ENCODE peak calls at places on chromosome 2, in eight cellular contexts. E is heart left ventricle, W is spleen, J is endothelial cell of umbilical vein, O is stomach, Q is ovary, I is sigmoid colon, G is A549. S is an unnamed sample. For H3K4me1, the result is how much of the 10 kb centered on the place peaks cover.

GRCh38 chr2:126930970-126931590 is 32.4 kb downstream of the TEX51 start:
- DNase-seq in E (no peak), W (no peak), J (no peak), O (no peak), Q (no peak), I (no peak), G (no peak), S (no peak)

GRCh38 chr2:233301248-233301647 is 6.4 kb upstream of the SAG start:
- DNase-seq in E (no peak), W (no peak), J (no peak), O (no peak), Q (no peak), I (no peak), G (no peak), S (no peak)

GRCh38 chr2:72008608-72009007 is 139.1 kb downstream of the CYP26B1 start:
- DNase-seq in E (no peak), W (no peak), J (no peak), O (no peak), Q (no peak), I (no peak), G (no peak), S (no peak)

GRCh38 chr2:30150786-30151185 is 4.0 kb downstream of the YPEL5 start:
- DNase-seq in E (no peak), W (no peak), J (no peak), O (no peak), Q (no peak), I (no peak), G (no peak), S (no peak)

GRCh38 chr2:453132-453531 is 165.2 kb upstream of the ALKAL2 start:
- DNase-seq in E (no peak), W (no peak), J (no peak), O (no peak), Q (no peak), I (no peak), G (no peak), S (no peak)

GRCh38 chr2:196586511-196586991 is 53.0 kb upstream of the CCDC150 start:
- DNase-seq in E (no peak), W (no peak), J (peak), O (no peak), Q (no peak), I (no peak), G (peak), S (no peak)

GRCh38 chr2:138814123-138814883 is 34.1 kb upstream of the NXPH2 start:
- DNase-seq in E (no peak), W (no peak), J (no peak), O (no peak), Q (no peak), I (no peak), G (peak), S (peak)

GRCh38 chr2:223538920-223539440 is 63.2 kb downstream of the SCG2 start:
- DNase-seq in E (no peak), W (no peak), J (no peak), O (no peak), Q (no peak), I (no peak), G (no peak), S (no peak)

GRCh38 chr2:42340938-42341636 is 19.9 kb downstream of the COX7A2L start:
- DNase-seq in E (no peak), W (no peak), J (no peak), O (no peak), Q (no peak), I (no peak), G (no peak), S (no peak)

DNA sequence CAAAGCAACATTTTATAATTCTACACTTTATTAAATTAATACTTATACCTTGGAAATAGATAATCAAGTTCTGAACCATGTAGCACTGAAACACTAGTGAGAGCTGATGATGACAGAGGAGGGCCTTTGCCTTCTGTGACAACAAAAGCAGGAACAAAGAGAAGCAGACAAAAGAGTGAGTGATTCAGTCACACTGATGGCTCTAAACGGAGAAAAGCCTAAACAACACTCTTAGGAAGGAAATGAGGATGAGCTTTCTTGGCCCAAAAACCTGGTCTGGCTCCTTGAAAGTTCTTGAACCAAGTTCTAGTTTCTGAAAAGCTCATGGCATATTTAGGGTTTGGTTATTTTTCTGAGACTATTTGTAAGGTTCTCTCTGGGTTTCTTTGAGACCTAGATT is 271.9 kb downstream of the DPP10 start:
- DNase-seq in E (no peak), W (no peak), J (no peak), O (no peak), Q (no peak), I (no peak), G (no peak), S (no peak)
- TF ChIP-seq POLR2A in E (no peak), W (no peak), J (no peak), O (no peak), Q (no peak), I (no peak), G (no peak), S (no peak)

DNA sequence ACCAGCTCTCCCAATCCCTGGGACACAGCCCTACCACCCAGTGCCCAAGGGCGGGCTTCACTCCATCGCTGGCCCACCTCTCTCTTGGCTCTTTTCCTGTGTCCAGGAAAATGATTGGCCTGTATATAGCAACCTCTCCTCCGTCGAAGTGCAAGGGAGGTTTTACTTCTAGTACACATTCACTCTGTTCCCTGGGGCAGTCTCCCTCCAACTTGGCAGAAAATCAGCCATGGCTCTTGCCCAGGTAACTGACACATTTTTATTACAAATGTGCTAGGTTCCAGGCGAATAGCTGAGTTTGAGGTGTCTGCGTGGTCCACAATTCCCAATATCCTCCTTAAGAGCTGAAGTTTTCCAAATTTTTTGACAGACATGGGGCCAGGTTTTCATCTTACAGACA is 242.6 kb upstream of the COPS8 start:
- DNase-seq in E (no peak), W (no peak), J (no peak), O (no peak), Q (no peak), I (peak), G (no peak), S (no peak)
- H3K4me3 ChIP-seq in E (no peak), W (no peak), J (no peak), O (no peak), Q (no peak), I (no peak), G (no peak), S (no peak)

DNA sequence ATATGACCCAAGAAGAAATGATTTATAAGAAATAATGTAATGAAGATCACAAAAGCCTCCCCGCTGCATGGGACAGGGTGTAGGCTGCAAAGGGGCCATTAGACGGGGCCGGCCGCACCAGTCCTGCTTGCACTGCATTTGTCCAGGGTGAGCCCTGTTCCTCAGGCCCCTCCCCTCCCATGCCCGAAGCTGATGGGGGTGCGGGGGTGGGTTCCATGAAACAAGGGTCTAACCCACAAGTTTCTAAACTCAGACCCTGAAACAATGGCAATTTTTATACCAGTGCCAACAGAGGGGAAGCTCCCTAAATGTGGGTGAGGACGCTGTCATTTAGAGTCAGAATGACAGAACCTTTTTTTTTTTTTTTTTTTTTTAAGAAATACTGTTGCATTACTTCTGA is 39.7 kb downstream of the HS6ST1 start:
- DNase-seq in E (no peak), W (peak), J (no peak), O (no peak), Q (no peak), I (peak), G (no peak), S (peak)
- H3K4me1 ChIP-seq in E (under half), W (under half), J (under half), O (half or more), Q (under half), I (under half), G (under half), S (under half)

GRCh38 chr2:186543561-186544131 is 46.2 kb upstream of the ITGAV start:
- DNase-seq in E (no peak), W (no peak), J (peak), O (no peak), Q (no peak), I (no peak), G (peak), S (no peak)
- TF ChIP-seq POLR2A in E (no peak), W (no peak), J (no peak), O (no peak), Q (no peak), I (no peak), G (no peak), S (no peak)

GRCh38 chr2:62302763-62303435 is 107.0 kb downstream of the B3GNT2 start:
- DNase-seq in E (no peak), W (peak), J (no peak), O (no peak), Q (no peak), I (no peak), G (no peak), S (no peak)
- H3K4me3 ChIP-seq in E (no peak), W (no peak), J (no peak), O (no peak), Q (no peak), I (no peak), G (no peak), S (no peak)

DNA sequence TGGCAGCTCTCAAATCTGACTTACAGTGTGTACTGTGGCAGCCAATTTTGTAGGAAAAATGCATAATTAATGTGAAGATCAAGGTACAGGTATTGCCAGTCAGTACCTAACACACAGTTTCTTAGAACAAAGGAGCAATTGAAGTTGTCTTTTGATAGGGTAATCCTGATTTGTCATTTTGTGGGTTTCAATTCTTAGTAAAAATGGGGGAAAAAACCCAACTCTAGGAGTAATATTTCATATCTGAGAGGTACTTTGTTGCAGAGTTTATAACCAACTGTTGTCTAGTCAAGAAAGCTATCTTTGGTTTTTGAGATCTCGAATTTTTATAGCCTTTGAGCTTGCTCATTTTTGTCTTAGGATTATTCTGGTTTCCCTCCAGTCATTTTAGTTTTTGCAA is 16.1 kb downstream of the SPATS2L start:
- DNase-seq in E (no peak), W (no peak), J (no peak), O (no peak), Q (no peak), I (no peak), G (no peak), S (no peak)
- H3K4me1 ChIP-seq in E (under half), W (under half), J (under half), O (under half), Q (under half), I (under half), G (half or more), S (under half)

GRCh38 chr2:75515584-75516368 is 45.0 kb downstream of the EVA1A start:
- DNase-seq in E (no peak), W (no peak), J (no peak), O (no peak), Q (no peak), I (no peak), G (no peak), S (no peak)
- TF ChIP-seq POLR2A in E (no peak), W (no peak), J (no peak), O (no peak), Q (no peak), I (no peak), G (no peak), S (no peak)

S was measured in right lobe of liver.